ENCODE peak calls at places on chromosomes 13 and 19, in nine cellular contexts. M is GM10248, D is mesothelial cell of epicardium, Z is AG09319, F is breast epithelium, U is WTC11, A is cardiac muscle cell, V is retinal pigment epithelial cell, B is left ventricle myocardium inferior. H is an unnamed sample.

GRCh38 chr13:27367570-27367969 is 56.8 kb upstream of the GTF3A start:
- DNase-seq in V (no peak), F (no peak), D (no peak), B (no peak), Z (no peak), U (no peak), A (no peak), M (no peak), H (no peak)

GRCh38 chr19:43643326-43643725 is 3.7 kb upstream of the CADM4 start:
- DNase-seq in F (no peak), M (no peak), A (no peak), B (no peak), Z (no peak), D (no peak), V (no peak), U (no peak), H (no peak)

GRCh38 chr13:102903659-102904407 is 58.0 kb downstream of the ERCC5 start:
- DNase-seq in Z (no peak), F (no peak), M (peak), B (no peak), D (no peak), V (no peak), U (no peak), A (peak), H (no peak)

GRCh38 chr19:14091086-14091884 is 734 bp upstream of the SAMD1 start:
- DNase-seq in B (no peak), U (peak), F (no peak), D (peak), Z (no peak), M (peak), A (peak), V (no peak), H (no peak)

GRCh38 chr19:16457954-16458331 is 13.8 kb downstream of the EPS15L1 start:
- DNase-seq in F (no peak), B (peak), U (no peak), A (no peak), M (no peak), D (no peak), V (no peak), Z (no peak), H (no peak)

GRCh38 chr13:106997219-106997618 is 429.3 kb upstream of the ARGLU1 start:
- DNase-seq in A (no peak), F (no peak), Z (no peak), V (no peak), U (no peak), D (no peak), M (no peak), B (no peak), H (no peak)

GRCh38 chr13:80217614-80218456 is 123.1 kb downstream of the SPRY2 start:
- DNase-seq in U (peak), V (peak), M (no peak), A (peak), Z (no peak), D (no peak), F (no peak), B (no peak), H (no peak)

GRCh38 chr13:95481051-95481775 is 71.3 kb upstream of the CLDN10 start:
- DNase-seq in A (peak), M (no peak), F (no peak), V (no peak), D (no peak), U (no peak), B (no peak), Z (no peak), H (no peak)

GRCh38 chr19:47399198-47399597 is 20.1 kb downstream of the MEIS3 start:
- DNase-seq in U (no peak), V (no peak), D (no peak), A (no peak), B (no peak), M (no peak), F (no peak), Z (no peak), H (no peak)

GRCh38 chr13:73607489-73608156 is 526.6 kb downstream of the KLF12 start:
- DNase-seq in A (no peak), D (no peak), M (no peak), Z (no peak), F (no peak), B (no peak), U (no peak), V (no peak), H (no peak)

GRCh38 chr13:72696590-72696989 is 30.8 kb downstream of the MZT1 start:
- DNase-seq in B (no peak), U (no peak), Z (no peak), A (peak), V (no peak), D (no peak), F (no peak), M (no peak), H (no peak)

GRCh38 chr19:10286803-10287737 is at the start of gene ICAM4:
- DNase-seq in A (peak), D (no peak), F (no peak), Z (no peak), U (peak), B (peak), V (no peak), M (peak), H (no peak)

GRCh38 chr19:32404213-32404938 is 1.2 kb upstream of the DPY19L3 start:
- DNase-seq in Z (no peak), M (no peak), A (peak), V (no peak), B (no peak), D (no peak), F (no peak), U (no peak), H (no peak)

GRCh38 chr13:24717217-24717616 is 37.0 kb downstream of the ATP12A start:
- DNase-seq in V (no peak), Z (no peak), D (no peak), A (no peak), F (no peak), U (no peak), M (no peak), B (no peak), H (no peak)

GRCh38 chr19:29770653-29771052 is 41.1 kb upstream of the CCNE1 start:
- DNase-seq in M (no peak), D (no peak), A (no peak), Z (no peak), B (no peak), V (no peak), U (no peak), F (no peak), H (no peak)

GRCh38 chr13:75482070-75482819 is at the start of gene TBC1D4:
- DNase-seq in V (peak), A (peak), M (peak), F (peak), Z (peak), U (peak), D (peak), B (peak), H (peak)

DNA sequence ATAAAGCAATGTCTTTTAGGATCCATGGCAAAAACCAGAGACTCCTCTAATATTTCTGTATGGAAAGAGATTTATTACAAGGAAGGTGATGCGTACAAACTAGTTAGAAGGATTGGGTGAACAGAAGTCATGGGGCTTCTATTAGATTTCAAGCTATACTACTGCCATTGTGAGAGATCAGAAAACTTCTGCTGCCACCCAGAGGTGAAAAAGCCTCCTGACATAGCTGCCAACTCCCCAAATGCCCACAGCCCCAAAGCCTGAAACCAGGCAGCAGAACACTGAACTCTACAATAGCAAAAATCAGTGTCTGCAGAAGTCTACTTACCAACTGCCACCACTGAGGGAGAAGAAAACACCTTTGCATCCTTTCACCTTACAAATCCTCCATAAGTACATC is 379.0 kb upstream of the MIR17HG start:
- DNase-seq in A (peak), M (no peak), Z (no peak), F (no peak), U (peak), D (no peak), B (no peak), V (no peak), H (no peak)
- TF ChIP-seq CTCF in A (peak), M (no peak), Z (no peak), F (no peak), U (peak), D (no peak), B (peak), V (peak), H (peak)

GRCh38 chr19:6057651-6058365 is 52.5 kb downstream of the RFX2 start:
- DNase-seq in U (no peak), B (no peak), Z (no peak), D (no peak), M (no peak), A (no peak), V (no peak), F (peak), H (peak)
- TF ChIP-seq CTCF in U (no peak), B (no peak), Z (peak), D (no peak), M (no peak), A (no peak), V (no peak), F (no peak), H (no peak)

DNA sequence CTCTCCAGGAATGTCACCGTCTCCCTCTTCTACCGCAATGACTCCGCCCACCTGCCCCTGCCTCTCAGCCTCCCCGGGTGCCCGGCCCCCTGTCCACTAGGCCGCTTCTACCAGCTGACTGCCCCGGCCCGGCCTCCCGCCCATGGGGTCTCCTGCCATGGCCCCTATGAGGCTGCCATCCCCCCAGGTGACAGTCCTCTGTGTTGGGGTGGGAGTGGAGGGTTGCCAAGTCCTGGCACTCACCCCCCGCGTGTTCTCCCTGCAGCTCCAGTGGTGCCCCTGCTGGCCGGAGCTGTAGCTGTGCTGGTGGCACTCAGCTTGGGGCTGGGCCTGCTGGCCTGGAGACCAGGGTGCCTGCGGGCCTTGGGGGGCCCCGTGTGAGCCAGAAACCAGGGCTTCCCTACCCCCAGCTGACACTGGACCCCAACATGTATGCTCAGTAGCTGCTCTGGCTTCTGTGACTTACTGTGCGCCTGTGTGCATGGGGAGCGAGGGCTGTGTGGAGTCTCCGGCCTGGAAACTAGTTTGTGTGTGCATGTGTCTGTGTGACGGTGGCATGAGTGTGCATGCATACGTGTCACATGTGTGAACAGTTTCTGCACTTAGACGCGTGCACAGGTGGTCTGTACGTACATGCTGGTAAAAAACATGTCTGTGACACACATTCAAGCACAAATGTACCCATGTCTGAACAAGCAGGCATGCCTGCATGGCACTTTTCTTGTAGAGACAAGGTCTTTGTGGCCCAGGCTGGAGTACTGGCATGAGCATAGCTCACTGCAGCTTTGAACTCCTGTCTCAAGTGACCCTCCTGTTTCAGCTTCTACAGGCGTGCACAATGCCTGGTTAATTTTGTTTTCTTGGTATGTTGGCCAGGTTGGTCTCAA is 4.8 kb downstream of the ACP4 start:
- DNase-seq in D (no peak), A (no peak), F (no peak), U (peak), V (no peak), B (no peak), M (no peak), Z (no peak), H (no peak)
- TF ChIP-seq CTCF in D (no peak), A (peak), F (no peak), U (no peak), V (peak), B (no peak), M (peak), Z (no peak), H (peak)

GRCh38 chr19:55613930-55614710 is 8.7 kb downstream of the ZNF865 start:
- DNase-seq in D (no peak), F (no peak), B (no peak), M (no peak), V (no peak), Z (no peak), A (no peak), U (no peak), H (no peak)

GRCh38 chr19:55611983-55612645 is 6.7 kb downstream of the ZNF865 start:
- DNase-seq in A (no peak), Z (no peak), V (no peak), F (no peak), M (no peak), U (no peak), D (no peak), B (no peak), H (no peak)

GRCh38 chr19:55613396-55613795 is 7.9 kb downstream of the ZNF865 start:
- DNase-seq in V (no peak), D (no peak), F (no peak), A (no peak), B (no peak), M (no peak), U (no peak), Z (no peak), H (no peak)

GRCh38 chr19:55609326-55609725 is 3.9 kb downstream of the ZNF865 start:
- DNase-seq in V (no peak), Z (no peak), M (no peak), U (no peak), B (no peak), F (no peak), A (no peak), D (no peak), H (no peak)

GRCh38 chr19:55611300-55611982 is 6.0 kb downstream of the ZNF865 start:
- DNase-seq in A (no peak), U (no peak), F (no peak), Z (no peak), D (no peak), V (no peak), B (no peak), M (no peak), H (no peak)
- TF ChIP-seq CTCF in A (no peak), U (no peak), F (no peak), Z (no peak), D (no peak), V (no peak), B (no peak), M (no peak), H (no peak)

GRCh38 chr19:7933411-7933810 is 7.5 kb upstream of the CTXN1 start:
- DNase-seq in A (no peak), V (no peak), Z (no peak), M (no peak), F (no peak), D (no peak), U (no peak), B (no peak), H (no peak)
- TF ChIP-seq CTCF in A (peak), V (peak), Z (peak), M (peak), F (no peak), D (peak), U (no peak), B (peak), H (peak)

GRCh38 chr13:36840718-36841250 is 21.8 kb downstream of the RFXAP start:
- DNase-seq in A (no peak), F (no peak), U (no peak), Z (no peak), M (no peak), D (no peak), B (no peak), V (no peak), H (no peak)

GRCh38 chr13:36837354-36838092 is 18.5 kb downstream of the RFXAP start:
- DNase-seq in D (no peak), U (no peak), M (no peak), V (no peak), B (no peak), A (no peak), Z (no peak), F (no peak), H (no peak)

GRCh38 chr13:36839281-36839680 is 20.3 kb downstream of the RFXAP start:
- DNase-seq in M (no peak), Z (no peak), A (no peak), F (no peak), B (no peak), U (no peak), V (no peak), D (no peak), H (no peak)

GRCh38 chr13:36839981-36840380 is 21.0 kb downstream of the RFXAP start:
- DNase-seq in Z (no peak), U (no peak), M (no peak), F (no peak), B (no peak), A (no peak), V (no peak), D (no peak), H (no peak)

DNA sequence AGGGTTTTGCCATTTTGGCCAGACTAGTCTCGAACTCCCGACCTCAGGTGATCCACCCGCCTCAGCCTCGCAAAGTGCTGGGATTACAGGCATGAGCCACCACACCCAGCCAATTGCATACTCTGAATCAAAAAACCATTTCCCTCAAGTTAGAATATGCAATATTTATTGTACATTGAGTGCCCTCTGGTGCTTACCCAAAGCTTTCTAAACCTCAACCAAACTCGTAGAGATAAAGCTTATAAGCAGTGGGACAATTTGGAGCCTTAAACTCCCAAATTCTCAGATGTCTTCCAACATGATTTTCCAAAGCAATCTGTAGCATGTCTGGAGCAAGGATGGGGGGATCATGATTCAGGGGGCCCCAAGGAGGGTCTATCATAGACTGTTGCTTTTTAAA is 22.4 kb downstream of the RFXAP start:
- DNase-seq in F (no peak), A (peak), U (no peak), V (no peak), M (no peak), B (no peak), Z (no peak), D (no peak), H (no peak)
- TF ChIP-seq CTCF in F (no peak), A (no peak), U (no peak), V (peak), M (no peak), B (no peak), Z (no peak), D (no peak), H (no peak)

GRCh38 chr13:110353339-110353977 is 46.4 kb downstream of the COL4A2 start:
- DNase-seq in D (no peak), U (no peak), A (no peak), V (no peak), Z (no peak), F (no peak), M (no peak), B (no peak), H (no peak)

GRCh38 chr13:110354715-110355473 is 47.8 kb downstream of the COL4A2 start:
- DNase-seq in D (no peak), F (no peak), B (no peak), M (peak), Z (no peak), A (no peak), V (no peak), U (no peak), H (no peak)

GRCh38 chr13:110354209-110354627 is 47.1 kb downstream of the COL4A2 start:
- DNase-seq in V (no peak), U (no peak), Z (no peak), B (no peak), D (no peak), M (no peak), A (no peak), F (no peak), H (no peak)

GRCh38 chr13:110351636-110352420 is 44.7 kb downstream of the COL4A2 start:
- DNase-seq in Z (no peak), V (no peak), F (no peak), A (no peak), U (no peak), M (no peak), D (no peak), B (no peak), H (no peak)

GRCh38 chr13:110352735-110353134 is 45.7 kb downstream of the COL4A2 start:
- DNase-seq in Z (no peak), U (peak), A (no peak), V (no peak), M (no peak), D (no peak), F (no peak), B (no peak), H (no peak)
- TF ChIP-seq CTCF in Z (peak), U (peak), A (peak), V (peak), M (peak), D (no peak), F (no peak), B (no peak), H (peak)

DNA sequence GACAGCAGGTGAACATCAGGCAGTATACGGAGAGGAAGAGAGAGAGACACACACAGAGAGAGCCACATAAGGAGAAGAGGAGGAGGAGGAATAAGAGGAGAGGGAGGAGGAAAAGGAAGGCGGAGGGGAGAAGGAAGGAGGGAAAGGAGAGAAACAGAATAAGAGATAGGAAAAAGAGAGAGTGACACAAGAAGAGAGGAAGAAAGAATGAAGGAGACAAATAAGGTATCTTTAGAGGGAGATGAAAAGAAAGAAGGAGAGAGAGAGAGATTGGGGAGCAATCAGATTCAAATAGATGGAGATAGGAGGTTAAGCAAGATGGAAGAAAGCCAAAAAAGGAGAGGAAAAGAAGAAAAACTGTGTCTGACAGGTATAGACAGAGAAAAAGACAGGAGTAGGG is 44.0 kb upstream of the CYP2B6 start:
- DNase-seq in U (no peak), F (no peak), B (no peak), V (no peak), D (no peak), Z (no peak), M (no peak), A (no peak), H (no peak)
- TF ChIP-seq CTCF in U (no peak), F (no peak), B (no peak), V (no peak), D (no peak), Z (no peak), M (no peak), A (no peak), H (no peak)

DNA sequence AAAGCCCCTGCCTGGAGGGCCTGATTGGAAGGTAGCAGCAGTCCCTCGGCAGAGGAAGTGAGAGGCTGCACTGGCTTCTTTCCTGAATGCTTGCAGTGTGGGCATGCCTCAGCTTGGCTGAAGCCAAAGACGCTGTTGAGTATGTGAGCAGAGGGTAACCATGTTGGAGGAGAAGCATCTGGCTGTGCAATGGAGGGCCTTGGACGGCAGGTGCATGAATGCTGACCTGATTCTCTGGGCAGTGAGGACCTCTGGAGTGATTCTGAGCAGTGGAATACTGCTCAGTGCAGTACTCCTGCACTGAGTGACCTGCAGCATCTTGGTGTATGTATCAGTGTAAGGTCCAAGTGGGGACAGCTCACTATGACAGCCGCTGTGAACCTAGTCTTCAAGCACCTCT is 46.9 kb downstream of the SOX1 start:
- DNase-seq in D (no peak), B (no peak), V (no peak), F (no peak), U (no peak), Z (no peak), A (no peak), M (no peak), H (no peak)
- TF ChIP-seq CTCF in D (no peak), B (no peak), V (no peak), F (no peak), U (no peak), Z (no peak), A (no peak), M (no peak), H (no peak)

H was measured in type B pancreatic cell.